ENCODE peak calls at places on chromosomes 1 and 21, in five cellular contexts. D is GM12878, Q is K562, C is H1, W is HepG2. J is an unnamed sample.
A peak's percentile ranks its signal among the peaks of the same experiment; 100 is the strongest.

GRCh38 chr1:167472729-167473529 is 45.4 kb downstream of the CD247 start:
- DNase-seq in D (no peak), Q (peak; percentile 15), C (no peak), W (no peak), J (no peak)

GRCh38 chr1:110053557-110054428 is 16.7 kb downstream of the ALX3 start:
- DNase-seq in D (no peak), Q (peak; percentile 79), C (peak; percentile 97), W (peak; percentile 21), J (peak; percentile 76)

GRCh38 chr1:55037733-55038551 is 1.4 kb upstream of the PCSK9 start:
- DNase-seq in D (no peak), Q (no peak), C (no peak), W (no peak), J (no peak)

GRCh38 chr1:58282623-58283022 is 263.9 kb downstream of the OMA1 start:
- DNase-seq in D (no peak), Q (no peak), C (no peak), W (no peak), J (no peak)

GRCh38 chr1:205985330-205986005 is 17.7 kb downstream of the RAB7B start:
- DNase-seq in D (no peak), Q (no peak), C (no peak), W (peak; percentile 19), J (no peak)

GRCh38 chr1:113109908-113110554 is 37.0 kb downstream of the LRIG2 start:
- DNase-seq in D (no peak), Q (no peak), C (no peak), W (no peak), J (no peak)

GRCh38 chr1:156860639-156861423 is at the start of gene NTRK1:
- DNase-seq in D (no peak), Q (peak; percentile 86), C (peak; percentile 72), W (no peak), J (peak; percentile 77)

GRCh38 chr21:46118871-46119564 is 21.1 kb downstream of the COL6A2 start:
- DNase-seq in D (no peak), Q (no peak), C (peak; percentile 41), W (no peak), J (no peak)

GRCh38 chr1:151620286-151620685 is 8.4 kb downstream of the SNX27 start:
- DNase-seq in D (no peak), Q (no peak), C (no peak), W (no peak), J (no peak)

DNA sequence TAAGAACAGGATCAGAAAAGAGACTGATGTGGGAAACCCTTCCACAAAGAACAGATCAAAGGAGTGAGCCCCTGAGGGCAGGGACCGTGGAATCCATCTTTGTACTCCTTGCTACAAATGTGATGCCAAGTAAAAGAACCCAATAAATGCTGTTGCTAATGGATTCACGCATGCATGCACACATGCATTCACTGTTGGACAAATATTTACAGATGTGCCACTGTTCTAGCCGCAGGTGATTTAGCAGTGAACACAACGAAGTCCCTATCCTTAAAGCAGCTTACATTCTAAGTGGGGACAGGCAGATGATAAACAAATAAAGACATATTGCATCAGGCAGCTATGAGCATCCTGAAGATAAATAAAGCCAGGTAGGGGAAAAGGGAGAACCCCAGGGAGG is 67.8 kb downstream of the ITPKB start:
- DNase-seq in D (no peak), Q (no peak), C (no peak), W (no peak), J (no peak)
- H3K4me1 ChIP-seq in D (peaks cover 23% of the 10 kb centered on the region), Q (no peaks in the 10 kb centered on the region), C (peaks cover 3% of the 10 kb centered on the region), W (no peaks in the 10 kb centered on the region), J (peaks cover 17% of the 10 kb centered on the region)

GRCh38 chr1:180966744-180967536 is 54.2 kb downstream of the KIAA1614 start:
- DNase-seq in D (no peak), Q (no peak), C (no peak), W (no peak), J (no peak)

GRCh38 chr1:180962178-180962577 is 49.5 kb downstream of the KIAA1614 start:
- DNase-seq in D (no peak), Q (no peak), C (no peak), W (no peak), J (no peak)

GRCh38 chr1:180964056-180964455 is 51.4 kb downstream of the KIAA1614 start:
- DNase-seq in D (no peak), Q (no peak), C (no peak), W (no peak), J (no peak)

GRCh38 chr1:180966310-180966709 is 53.6 kb downstream of the KIAA1614 start:
- DNase-seq in D (no peak), Q (no peak), C (no peak), W (no peak), J (no peak)

DNA sequence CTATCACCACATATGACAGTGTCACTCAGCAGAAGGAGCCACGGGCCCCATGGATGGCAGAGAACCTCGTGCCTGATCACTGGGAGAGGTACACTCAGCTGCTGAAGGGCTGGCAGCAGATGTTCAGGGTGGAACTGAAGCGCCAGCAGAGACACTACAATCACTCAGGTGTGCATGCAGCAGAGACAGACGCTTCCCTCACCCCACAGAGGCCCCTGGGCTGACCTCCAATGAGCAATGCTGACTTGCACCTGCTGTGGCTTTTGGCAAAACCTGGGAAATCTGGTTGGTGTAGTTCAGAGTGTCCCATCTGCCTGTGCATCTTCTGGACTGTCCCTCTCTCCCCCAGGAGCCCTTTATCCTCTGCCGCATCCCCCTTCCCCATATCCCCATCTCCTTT is 51.9 kb downstream of the KIAA1614 start:
- DNase-seq in D (no peak), Q (no peak), C (no peak), W (no peak), J (no peak)
- TF ChIP-seq CREB1 in D (no peak), Q (no peak), C (no peak), W (no peak), J (no peak)

GRCh38 chr1:16262067-16262466 is 25.1 kb upstream of the CPLANE2 start:
- DNase-seq in D (no peak), Q (no peak), C (no peak), W (no peak), J (no peak)

GRCh38 chr1:16266411-16267118 is 29.6 kb upstream of the CPLANE2 start:
- DNase-seq in D (no peak), Q (peak; percentile 85), C (no peak), W (no peak), J (no peak)

GRCh38 chr1:16267690-16268180 is 30.8 kb upstream of the CPLANE2 start:
- DNase-seq in D (no peak), Q (no peak), C (no peak), W (peak; percentile 6), J (no peak)
- H3K4me1 ChIP-seq in D (no peaks in the 10 kb centered on the region), Q (no peaks in the 10 kb centered on the region), C (no peaks in the 10 kb centered on the region), W (peaks cover 26% of the 10 kb centered on the region), J (peaks cover 8% of the 10 kb centered on the region)

GRCh38 chr1:77354996-77355395 is 73.2 kb downstream of the AK5 start:
- DNase-seq in D (no peak), Q (no peak), C (no peak), W (no peak), J (no peak)

GRCh38 chr1:77361621-77362020 is 79.8 kb downstream of the AK5 start:
- DNase-seq in D (no peak), Q (no peak), C (no peak), W (no peak), J (no peak)

GRCh38 chr1:77354536-77354935 is 72.7 kb downstream of the AK5 start:
- DNase-seq in D (no peak), Q (no peak), C (no peak), W (no peak), J (no peak)

GRCh38 chr1:77360256-77360655 is 78.4 kb downstream of the AK5 start:
- DNase-seq in D (no peak), Q (no peak), C (no peak), W (no peak), J (no peak)
- TF ChIP-seq CREB1 in D (no peak), Q (no peak), C (no peak), W (no peak), J (no peak)

GRCh38 chr1:219477861-219478260 is 135.0 kb downstream of the ZC3H11B start:
- DNase-seq in D (no peak), Q (no peak), C (no peak), W (no peak), J (no peak)

GRCh38 chr1:219478811-219479210 is 134.1 kb downstream of the ZC3H11B start:
- DNase-seq in D (no peak), Q (no peak), C (no peak), W (no peak), J (no peak)

GRCh38 chr1:219476716-219477115 is 136.2 kb downstream of the ZC3H11B start:
- DNase-seq in D (no peak), Q (no peak), C (no peak), W (no peak), J (no peak)

GRCh38 chr1:219472596-219472995 is 140.3 kb downstream of the ZC3H11B start:
- DNase-seq in D (no peak), Q (no peak), C (no peak), W (no peak), J (no peak)

DNA sequence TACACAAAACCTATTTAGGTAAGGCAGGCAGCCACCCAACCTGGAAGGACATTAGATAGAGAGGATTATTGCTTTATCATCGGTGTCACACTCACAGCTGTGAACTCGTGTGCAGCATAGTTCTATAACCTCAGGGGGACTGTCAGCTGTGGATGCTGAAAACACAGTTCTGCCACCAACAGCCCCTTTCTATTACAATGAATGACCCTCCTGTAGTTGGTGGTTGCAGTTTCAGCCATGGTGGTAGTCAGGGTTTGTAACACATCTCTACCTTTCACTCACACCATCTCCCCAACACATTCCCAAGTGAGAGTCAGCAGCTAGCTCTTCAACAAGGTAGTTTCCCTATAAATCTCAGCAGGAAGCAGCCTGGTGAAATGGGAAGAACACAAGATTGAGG is 136.8 kb downstream of the ZC3H11B start:
- DNase-seq in D (peak; percentile 45), Q (no peak), C (no peak), W (no peak), J (no peak)
- H3K4me1 ChIP-seq in D (peaks cover 18% of the 10 kb centered on the region), Q (no peaks in the 10 kb centered on the region), C (no peaks in the 10 kb centered on the region), W (no peaks in the 10 kb centered on the region), J (no peaks in the 10 kb centered on the region)

J was measured in GM23338.